ENCODE peak calls at places on chromosomes 16 and 17, in seven cellular contexts. One of them, this sample, is unnamed.

GRCh38 chr17:65519471-65519870 is 42.0 kb downstream of the AXIN2 start:
- DNase-seq in CMK: no peak
- DNase-seq in keratinocyte: no peak
- DNase-seq in T47D: no peak
- DNase-seq in DMS79: no peak
- DNase-seq in NCI-H2107: no peak
- DNase-seq in head of caudate nucleus: no peak
- DNase-seq in this sample: no peak

GRCh38 chr17:49003557-49004511 is 6.6 kb downstream of the IGF2BP1 start:
- DNase-seq in CMK: no peak
- DNase-seq in keratinocyte: no peak
- DNase-seq in T47D: peak
- DNase-seq in DMS79: no peak
- DNase-seq in NCI-H2107: no peak
- DNase-seq in head of caudate nucleus: no peak
- DNase-seq in this sample: no peak

GRCh38 chr17:56499799-56500388 is 93.6 kb upstream of the NOG start:
- DNase-seq in CMK: no peak
- DNase-seq in keratinocyte: peak
- DNase-seq in T47D: peak
- DNase-seq in DMS79: no peak
- DNase-seq in NCI-H2107: no peak
- DNase-seq in head of caudate nucleus: no peak
- DNase-seq in this sample: peak

GRCh38 chr16:65446441-65446840 is 324.6 kb upstream of the CDH11 start:
- DNase-seq in CMK: no peak
- DNase-seq in keratinocyte: no peak
- DNase-seq in T47D: no peak
- DNase-seq in DMS79: no peak
- DNase-seq in NCI-H2107: no peak
- DNase-seq in head of caudate nucleus: no peak
- DNase-seq in this sample: no peak

GRCh38 chr17:81865733-81866439 is 5.3 kb downstream of the ARHGDIA start:
- DNase-seq in CMK: no peak
- DNase-seq in keratinocyte: no peak
- DNase-seq in T47D: peak
- DNase-seq in DMS79: no peak
- DNase-seq in NCI-H2107: peak
- DNase-seq in head of caudate nucleus: no peak
- DNase-seq in this sample: no peak

GRCh38 chr17:71909155-71909554 is 211.7 kb upstream of the SOX9 start:
- DNase-seq in CMK: no peak
- DNase-seq in keratinocyte: no peak
- DNase-seq in T47D: no peak
- DNase-seq in DMS79: no peak
- DNase-seq in NCI-H2107: no peak
- DNase-seq in head of caudate nucleus: no peak
- DNase-seq in this sample: no peak

GRCh38 chr17:47847341-47848197 is 3.4 kb downstream of the SP6 start:
- DNase-seq in CMK: no peak
- DNase-seq in keratinocyte: no peak
- DNase-seq in T47D: no peak
- DNase-seq in DMS79: no peak
- DNase-seq in NCI-H2107: no peak
- DNase-seq in head of caudate nucleus: no peak
- DNase-seq in this sample: no peak

GRCh38 chr17:44561237-44561623 is 3.9 kb downstream of the FZD2 start:
- DNase-seq in CMK: no peak
- DNase-seq in keratinocyte: no peak
- DNase-seq in T47D: no peak
- DNase-seq in DMS79: no peak
- DNase-seq in NCI-H2107: no peak
- DNase-seq in head of caudate nucleus: no peak
- DNase-seq in this sample: no peak

GRCh38 chr16:85352221-85352620 is 239.9 kb upstream of the CIBAR2 start:
- DNase-seq in CMK: no peak
- DNase-seq in keratinocyte: no peak
- DNase-seq in T47D: no peak
- DNase-seq in DMS79: no peak
- DNase-seq in NCI-H2107: no peak
- DNase-seq in head of caudate nucleus: no peak
- DNase-seq in this sample: no peak

GRCh38 chr17:7445011-7445927 is at the start of gene CHRNB1:
- DNase-seq in CMK: no peak
- DNase-seq in keratinocyte: no peak
- DNase-seq in T47D: no peak
- DNase-seq in DMS79: peak
- DNase-seq in NCI-H2107: no peak
- DNase-seq in head of caudate nucleus: peak
- DNase-seq in this sample: peak

GRCh38 chr16:84324439-84325262 is 30.0 kb downstream of the WFDC1 start:
- DNase-seq in CMK: no peak
- DNase-seq in keratinocyte: no peak
- DNase-seq in T47D: no peak
- DNase-seq in DMS79: no peak
- DNase-seq in NCI-H2107: no peak
- DNase-seq in head of caudate nucleus: no peak
- DNase-seq in this sample: peak

GRCh38 chr17:37564252-37564651 is 45.0 kb downstream of the SYNRG start:
- DNase-seq in CMK: no peak
- DNase-seq in keratinocyte: no peak
- DNase-seq in T47D: no peak
- DNase-seq in DMS79: no peak
- DNase-seq in NCI-H2107: no peak
- DNase-seq in head of caudate nucleus: no peak
- DNase-seq in this sample: no peak

GRCh38 chr17:78249074-78249835 is 17.8 kb downstream of the TMEM235 start:
- DNase-seq in CMK: no peak
- DNase-seq in keratinocyte: no peak
- DNase-seq in T47D: no peak
- DNase-seq in DMS79: no peak
- DNase-seq in NCI-H2107: no peak
- DNase-seq in head of caudate nucleus: no peak
- DNase-seq in this sample: no peak

GRCh38 chr17:65441053-65441635 is 120.3 kb downstream of the AXIN2 start:
- DNase-seq in CMK: no peak
- DNase-seq in keratinocyte: no peak
- DNase-seq in T47D: no peak
- DNase-seq in DMS79: no peak
- DNase-seq in NCI-H2107: no peak
- DNase-seq in head of caudate nucleus: no peak
- DNase-seq in this sample: no peak

GRCh38 chr17:1509255-1509943 is 7.0 kb downstream of the INPP5K start:
- DNase-seq in CMK: no peak
- DNase-seq in keratinocyte: no peak
- DNase-seq in T47D: no peak
- DNase-seq in DMS79: no peak
- DNase-seq in NCI-H2107: no peak
- DNase-seq in head of caudate nucleus: no peak
- DNase-seq in this sample: peak

GRCh38 chr17:67779098-67779672 is 46.1 kb upstream of the BPTF start:
- DNase-seq in CMK: no peak
- DNase-seq in keratinocyte: no peak
- DNase-seq in T47D: peak
- DNase-seq in DMS79: no peak
- DNase-seq in NCI-H2107: no peak
- DNase-seq in head of caudate nucleus: no peak
- DNase-seq in this sample: peak

GRCh38 chr16:19601083-19601976 is 45.8 kb downstream of the VPS35L start:
- DNase-seq in CMK: no peak
- DNase-seq in keratinocyte: no peak
- DNase-seq in T47D: peak
- DNase-seq in DMS79: no peak
- DNase-seq in NCI-H2107: peak
- DNase-seq in head of caudate nucleus: peak
- DNase-seq in this sample: peak

GRCh38 chr16:69077251-69077650 is 28.2 kb upstream of the HAS3 start:
- DNase-seq in CMK: no peak
- DNase-seq in keratinocyte: no peak
- DNase-seq in T47D: no peak
- DNase-seq in DMS79: no peak
- DNase-seq in NCI-H2107: no peak
- DNase-seq in head of caudate nucleus: no peak
- DNase-seq in this sample: peak

GRCh38 chr17:32503251-32504165 is 16.7 kb downstream of the CDK5R1 start:
- DNase-seq in CMK: no peak
- DNase-seq in keratinocyte: no peak
- DNase-seq in T47D: no peak
- DNase-seq in DMS79: no peak
- DNase-seq in NCI-H2107: no peak
- DNase-seq in head of caudate nucleus: no peak
- DNase-seq in this sample: peak

GRCh38 chr16:30651124-30652004 is 604 bp downstream of the PRR14 start:
- DNase-seq in CMK: peak
- DNase-seq in keratinocyte: no peak
- DNase-seq in T47D: peak
- DNase-seq in DMS79: no peak
- DNase-seq in NCI-H2107: peak
- DNase-seq in head of caudate nucleus: peak
- DNase-seq in this sample: peak

GRCh38 chr17:77323413-77324171 is 182.8 kb downstream of the SEC14L1 start:
- DNase-seq in CMK: no peak
- DNase-seq in keratinocyte: no peak
- DNase-seq in T47D: no peak
- DNase-seq in DMS79: no peak
- DNase-seq in NCI-H2107: no peak
- DNase-seq in head of caudate nucleus: no peak
- DNase-seq in this sample: no peak

This sample was measured in bronchial epithelial cell.